ENCODE peak calls at places on chromosomes 6 and 20, in ten cellular contexts. One of them, this sample, is unnamed.
A peak's percentile ranks its signal among the peaks of the same experiment; 100 is the strongest.

GRCh38 chr6:118933855-118934460 is 1.0 kb downstream of the MCM9 start:
- DNase-seq in SJSA1: no peak
- DNase-seq in epithelial cell of esophagus: no peak
- DNase-seq in osteoblast: no peak
- DNase-seq in NB4: no peak
- DNase-seq in thyroid gland: no peak
- DNase-seq in GM23248: no peak
- DNase-seq in astrocyte of the cerebellum: no peak
- DNase-seq in naive thymus-derived CD4-positive, alpha-beta T cell: no peak
- DNase-seq in cardiac fibroblast: no peak
- DNase-seq in this sample: no peak

GRCh38 chr6:16897669-16898068 is 136.4 kb upstream of the ATXN1 start:
- DNase-seq in osteoblast: no peak
- DNase-seq in naive thymus-derived CD4-positive, alpha-beta T cell: no peak
- DNase-seq in thyroid gland: no peak
- DNase-seq in cardiac fibroblast: no peak
- DNase-seq in epithelial cell of esophagus: no peak
- DNase-seq in astrocyte of the cerebellum: no peak
- DNase-seq in SJSA1: no peak
- DNase-seq in NB4: no peak
- DNase-seq in GM23248: no peak
- DNase-seq in this sample: no peak

GRCh38 chr20:36861875-36862801 is 13.8 kb upstream of the TLDC2 start:
- DNase-seq in cardiac fibroblast: peak; percentile 90
- DNase-seq in epithelial cell of esophagus: peak; percentile 99
- DNase-seq in thyroid gland: peak; percentile 80
- DNase-seq in naive thymus-derived CD4-positive, alpha-beta T cell: no peak
- DNase-seq in GM23248: peak; percentile 95
- DNase-seq in astrocyte of the cerebellum: no peak
- DNase-seq in osteoblast: peak; percentile 99
- DNase-seq in NB4: no peak
- DNase-seq in SJSA1: peak; percentile 90
- DNase-seq in this sample: peak; percentile 98

GRCh38 chr6:135067891-135068290 is 13.3 kb upstream of the HBS1L start:
- DNase-seq in NB4: no peak
- DNase-seq in epithelial cell of esophagus: no peak
- DNase-seq in GM23248: no peak
- DNase-seq in cardiac fibroblast: no peak
- DNase-seq in naive thymus-derived CD4-positive, alpha-beta T cell: no peak
- DNase-seq in osteoblast: no peak
- DNase-seq in astrocyte of the cerebellum: no peak
- DNase-seq in thyroid gland: no peak
- DNase-seq in SJSA1: no peak
- DNase-seq in this sample: no peak

GRCh38 chr6:87391334-87391733 is 16.4 kb upstream of the CFAP206 start:
- DNase-seq in NB4: peak; percentile 68
- DNase-seq in epithelial cell of esophagus: peak; percentile 56
- DNase-seq in thyroid gland: no peak
- DNase-seq in SJSA1: no peak
- DNase-seq in cardiac fibroblast: peak; percentile 44
- DNase-seq in osteoblast: no peak
- DNase-seq in astrocyte of the cerebellum: no peak
- DNase-seq in GM23248: peak; percentile 51
- DNase-seq in naive thymus-derived CD4-positive, alpha-beta T cell: no peak
- DNase-seq in this sample: no peak

GRCh38 chr6:40251609-40252008 is 317.3 kb upstream of the MOCS1 start:
- DNase-seq in thyroid gland: peak; percentile 47
- DNase-seq in osteoblast: no peak
- DNase-seq in cardiac fibroblast: no peak
- DNase-seq in GM23248: no peak
- DNase-seq in astrocyte of the cerebellum: no peak
- DNase-seq in SJSA1: no peak
- DNase-seq in epithelial cell of esophagus: no peak
- DNase-seq in NB4: no peak
- DNase-seq in naive thymus-derived CD4-positive, alpha-beta T cell: no peak
- DNase-seq in this sample: no peak

GRCh38 chr20:46151936-46152335 is 33.8 kb downstream of the CD40 start:
- DNase-seq in SJSA1: no peak
- DNase-seq in NB4: peak; percentile 34
- DNase-seq in cardiac fibroblast: no peak
- DNase-seq in thyroid gland: no peak
- DNase-seq in naive thymus-derived CD4-positive, alpha-beta T cell: no peak
- DNase-seq in astrocyte of the cerebellum: no peak
- DNase-seq in osteoblast: peak; percentile 51
- DNase-seq in GM23248: no peak
- DNase-seq in epithelial cell of esophagus: no peak
- DNase-seq in this sample: no peak

GRCh38 chr6:166936079-166936787 is 20.1 kb downstream of the RNASET2 start:
- DNase-seq in cardiac fibroblast: no peak
- DNase-seq in NB4: peak; percentile 93
- DNase-seq in GM23248: no peak
- DNase-seq in osteoblast: no peak
- DNase-seq in astrocyte of the cerebellum: no peak
- DNase-seq in naive thymus-derived CD4-positive, alpha-beta T cell: no peak
- DNase-seq in SJSA1: no peak
- DNase-seq in epithelial cell of esophagus: no peak
- DNase-seq in thyroid gland: no peak
- DNase-seq in this sample: no peak

GRCh38 chr20:63002511-63002910 is 4.3 kb downstream of the BHLHE23 start:
- DNase-seq in NB4: no peak
- DNase-seq in naive thymus-derived CD4-positive, alpha-beta T cell: no peak
- DNase-seq in cardiac fibroblast: no peak
- DNase-seq in thyroid gland: no peak
- DNase-seq in GM23248: no peak
- DNase-seq in astrocyte of the cerebellum: no peak
- DNase-seq in epithelial cell of esophagus: peak; percentile 47
- DNase-seq in osteoblast: no peak
- DNase-seq in SJSA1: no peak
- DNase-seq in this sample: no peak

DNA sequence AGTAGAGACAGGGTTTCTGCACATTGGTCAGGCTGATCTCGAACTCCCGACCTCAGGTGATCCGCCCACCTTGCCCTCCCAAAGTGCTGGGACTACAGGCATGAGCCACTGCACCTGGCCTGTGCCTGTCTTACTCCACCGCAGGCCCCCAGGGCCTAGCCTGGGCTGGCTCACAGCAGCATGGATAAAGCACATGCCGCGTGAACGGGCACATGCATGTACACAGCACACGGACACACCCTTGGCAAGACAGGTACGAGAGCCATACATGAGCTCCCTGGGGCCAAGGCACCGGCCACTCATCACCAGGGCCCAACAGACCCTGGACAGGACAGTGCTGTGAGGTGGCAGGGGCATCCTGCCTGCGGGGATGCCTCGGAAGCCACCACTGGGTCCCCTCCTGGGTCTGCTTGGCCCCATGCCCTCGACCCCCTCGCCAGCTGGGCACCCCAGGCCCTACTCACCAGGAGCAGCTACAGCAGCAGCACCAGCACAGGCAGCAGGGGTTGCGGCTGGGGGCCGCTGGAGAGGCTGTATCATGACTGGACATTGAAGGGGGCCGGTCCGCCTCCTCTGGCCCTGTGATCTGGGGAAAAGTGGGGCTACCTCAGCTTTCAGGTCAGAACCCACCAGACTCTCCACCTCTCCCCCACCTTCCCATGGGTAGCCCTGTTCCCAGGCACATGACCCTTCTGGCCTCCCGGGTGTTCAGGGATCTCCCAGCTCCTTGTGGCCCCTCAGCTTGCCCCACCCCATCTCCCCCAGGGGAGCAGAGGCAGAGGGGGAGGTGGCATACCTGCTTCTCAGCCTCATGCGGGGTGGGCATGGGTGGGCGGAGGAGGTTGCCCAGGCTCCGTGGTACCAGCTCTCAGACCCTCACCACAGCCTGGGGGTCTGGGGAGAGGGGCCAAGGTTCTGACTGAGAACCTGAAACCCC is 3.0 kb downstream of the RGS19 start:
- DNase-seq in cardiac fibroblast: no peak
- DNase-seq in naive thymus-derived CD4-positive, alpha-beta T cell: no peak
- DNase-seq in SJSA1: no peak
- DNase-seq in NB4: no peak
- DNase-seq in astrocyte of the cerebellum: no peak
- DNase-seq in osteoblast: no peak
- DNase-seq in epithelial cell of esophagus: no peak
- DNase-seq in thyroid gland: no peak
- DNase-seq in GM23248: no peak
- DNase-seq in this sample: no peak
- H3K4me3 ChIP-seq in cardiac fibroblast: no peak overlapping the region
- H3K4me3 ChIP-seq in naive thymus-derived CD4-positive, alpha-beta T cell: peak overlapping the region; percentile 89
- H3K4me3 ChIP-seq in SJSA1: no peak overlapping the region
- H3K4me3 ChIP-seq in NB4: peak overlapping the region; percentile 79
- H3K4me3 ChIP-seq in astrocyte of the cerebellum: no peak overlapping the region
- H3K4me3 ChIP-seq in osteoblast: no peak overlapping the region
- H3K4me3 ChIP-seq in epithelial cell of esophagus: no peak overlapping the region
- H3K4me3 ChIP-seq in thyroid gland: no peak overlapping the region
- H3K4me3 ChIP-seq in GM23248: no peak overlapping the region
- H3K4me3 ChIP-seq in this sample: no peak overlapping the region

GRCh38 chr6:68559052-68559451 is 76.0 kb upstream of the ADGRB3 start:
- DNase-seq in thyroid gland: no peak
- DNase-seq in NB4: peak; percentile 20
- DNase-seq in naive thymus-derived CD4-positive, alpha-beta T cell: no peak
- DNase-seq in astrocyte of the cerebellum: peak; percentile 13
- DNase-seq in cardiac fibroblast: no peak
- DNase-seq in epithelial cell of esophagus: no peak
- DNase-seq in GM23248: no peak
- DNase-seq in SJSA1: no peak
- DNase-seq in osteoblast: no peak
- DNase-seq in this sample: no peak
- H3K4me3 ChIP-seq in thyroid gland: no peak overlapping the region
- H3K4me3 ChIP-seq in NB4: no peak overlapping the region
- H3K4me3 ChIP-seq in naive thymus-derived CD4-positive, alpha-beta T cell: no peak overlapping the region
- H3K4me3 ChIP-seq in astrocyte of the cerebellum: no peak overlapping the region
- H3K4me3 ChIP-seq in cardiac fibroblast: no peak overlapping the region
- H3K4me3 ChIP-seq in epithelial cell of esophagus: no peak overlapping the region
- H3K4me3 ChIP-seq in GM23248: no peak overlapping the region
- H3K4me3 ChIP-seq in SJSA1: no peak overlapping the region
- H3K4me3 ChIP-seq in osteoblast: no peak overlapping the region
- H3K4me3 ChIP-seq in this sample: no peak overlapping the region

GRCh38 chr6:159979136-159979874 is 10.4 kb downstream of the IGF2R start:
- DNase-seq in naive thymus-derived CD4-positive, alpha-beta T cell: no peak
- DNase-seq in thyroid gland: no peak
- DNase-seq in SJSA1: peak; percentile 71
- DNase-seq in cardiac fibroblast: peak; percentile 82
- DNase-seq in osteoblast: no peak
- DNase-seq in astrocyte of the cerebellum: no peak
- DNase-seq in epithelial cell of esophagus: peak; percentile 88
- DNase-seq in NB4: peak; percentile 98
- DNase-seq in GM23248: peak; percentile 78
- DNase-seq in this sample: no peak

GRCh38 chr6:159977242-159978214 is 8.6 kb downstream of the IGF2R start:
- DNase-seq in cardiac fibroblast: peak; percentile 74
- DNase-seq in astrocyte of the cerebellum: no peak
- DNase-seq in osteoblast: no peak
- DNase-seq in GM23248: peak; percentile 51
- DNase-seq in naive thymus-derived CD4-positive, alpha-beta T cell: no peak
- DNase-seq in NB4: no peak
- DNase-seq in SJSA1: no peak
- DNase-seq in epithelial cell of esophagus: no peak
- DNase-seq in thyroid gland: no peak
- DNase-seq in this sample: peak; percentile 82

GRCh38 chr6:159980474-159980873 is 11.6 kb downstream of the IGF2R start:
- DNase-seq in SJSA1: no peak
- DNase-seq in GM23248: no peak
- DNase-seq in astrocyte of the cerebellum: no peak
- DNase-seq in naive thymus-derived CD4-positive, alpha-beta T cell: no peak
- DNase-seq in cardiac fibroblast: no peak
- DNase-seq in epithelial cell of esophagus: no peak
- DNase-seq in NB4: no peak
- DNase-seq in thyroid gland: no peak
- DNase-seq in osteoblast: no peak
- DNase-seq in this sample: no peak

GRCh38 chr6:159976844-159977241 is 8.0 kb downstream of the IGF2R start:
- DNase-seq in astrocyte of the cerebellum: no peak
- DNase-seq in GM23248: no peak
- DNase-seq in osteoblast: no peak
- DNase-seq in SJSA1: no peak
- DNase-seq in cardiac fibroblast: no peak
- DNase-seq in epithelial cell of esophagus: no peak
- DNase-seq in NB4: no peak
- DNase-seq in naive thymus-derived CD4-positive, alpha-beta T cell: no peak
- DNase-seq in thyroid gland: no peak
- DNase-seq in this sample: peak; percentile 22

GRCh38 chr6:159978291-159979135 is 9.6 kb downstream of the IGF2R start:
- DNase-seq in epithelial cell of esophagus: peak; percentile 67
- DNase-seq in osteoblast: no peak
- DNase-seq in SJSA1: no peak
- DNase-seq in thyroid gland: no peak
- DNase-seq in cardiac fibroblast: no peak
- DNase-seq in astrocyte of the cerebellum: no peak
- DNase-seq in naive thymus-derived CD4-positive, alpha-beta T cell: no peak
- DNase-seq in GM23248: no peak
- DNase-seq in NB4: no peak
- DNase-seq in this sample: peak; percentile 48
- H3K4me3 ChIP-seq in epithelial cell of esophagus: no peak overlapping the region
- H3K4me3 ChIP-seq in osteoblast: no peak overlapping the region
- H3K4me3 ChIP-seq in SJSA1: no peak overlapping the region
- H3K4me3 ChIP-seq in thyroid gland: no peak overlapping the region
- H3K4me3 ChIP-seq in cardiac fibroblast: no peak overlapping the region
- H3K4me3 ChIP-seq in astrocyte of the cerebellum: no peak overlapping the region
- H3K4me3 ChIP-seq in naive thymus-derived CD4-positive, alpha-beta T cell: no peak overlapping the region
- H3K4me3 ChIP-seq in GM23248: no peak overlapping the region
- H3K4me3 ChIP-seq in NB4: peak overlapping the region; percentile 39
- H3K4me3 ChIP-seq in this sample: no peak overlapping the region

GRCh38 chr6:157017022-157017421 is 239.8 kb downstream of the ARID1B start:
- DNase-seq in osteoblast: no peak
- DNase-seq in cardiac fibroblast: no peak
- DNase-seq in GM23248: no peak
- DNase-seq in SJSA1: no peak
- DNase-seq in naive thymus-derived CD4-positive, alpha-beta T cell: no peak
- DNase-seq in astrocyte of the cerebellum: no peak
- DNase-seq in thyroid gland: no peak
- DNase-seq in epithelial cell of esophagus: no peak
- DNase-seq in NB4: no peak
- DNase-seq in this sample: no peak

GRCh38 chr6:157020398-157021266 is 243.5 kb downstream of the ARID1B start:
- DNase-seq in GM23248: peak; percentile 83
- DNase-seq in epithelial cell of esophagus: peak; percentile 54
- DNase-seq in astrocyte of the cerebellum: no peak
- DNase-seq in SJSA1: peak; percentile 72
- DNase-seq in osteoblast: peak; percentile 92
- DNase-seq in cardiac fibroblast: peak; percentile 68
- DNase-seq in thyroid gland: peak; percentile 50
- DNase-seq in NB4: peak; percentile 88
- DNase-seq in naive thymus-derived CD4-positive, alpha-beta T cell: no peak
- DNase-seq in this sample: no peak

GRCh38 chr6:157017861-157018260 is 240.7 kb downstream of the ARID1B start:
- DNase-seq in epithelial cell of esophagus: peak; percentile 40
- DNase-seq in astrocyte of the cerebellum: no peak
- DNase-seq in thyroid gland: peak; percentile 51
- DNase-seq in cardiac fibroblast: no peak
- DNase-seq in NB4: peak; percentile 34
- DNase-seq in osteoblast: no peak
- DNase-seq in naive thymus-derived CD4-positive, alpha-beta T cell: no peak
- DNase-seq in GM23248: peak; percentile 48
- DNase-seq in SJSA1: no peak
- DNase-seq in this sample: no peak

GRCh38 chr6:157019733-157020132 is 242.6 kb downstream of the ARID1B start:
- DNase-seq in cardiac fibroblast: no peak
- DNase-seq in GM23248: peak; percentile 36
- DNase-seq in epithelial cell of esophagus: no peak
- DNase-seq in NB4: peak; percentile 59
- DNase-seq in osteoblast: peak; percentile 65
- DNase-seq in SJSA1: peak; percentile 24
- DNase-seq in naive thymus-derived CD4-positive, alpha-beta T cell: no peak
- DNase-seq in astrocyte of the cerebellum: no peak
- DNase-seq in thyroid gland: no peak
- DNase-seq in this sample: no peak

GRCh38 chr6:157019115-157019628 is 242.0 kb downstream of the ARID1B start:
- DNase-seq in cardiac fibroblast: no peak
- DNase-seq in osteoblast: no peak
- DNase-seq in epithelial cell of esophagus: no peak
- DNase-seq in SJSA1: peak; percentile 14
- DNase-seq in astrocyte of the cerebellum: no peak
- DNase-seq in thyroid gland: no peak
- DNase-seq in GM23248: no peak
- DNase-seq in naive thymus-derived CD4-positive, alpha-beta T cell: no peak
- DNase-seq in NB4: peak; percentile 44
- DNase-seq in this sample: no peak
- H3K4me3 ChIP-seq in cardiac fibroblast: no peak overlapping the region
- H3K4me3 ChIP-seq in osteoblast: no peak overlapping the region
- H3K4me3 ChIP-seq in epithelial cell of esophagus: no peak overlapping the region
- H3K4me3 ChIP-seq in SJSA1: no peak overlapping the region
- H3K4me3 ChIP-seq in astrocyte of the cerebellum: no peak overlapping the region
- H3K4me3 ChIP-seq in thyroid gland: no peak overlapping the region
- H3K4me3 ChIP-seq in GM23248: no peak overlapping the region
- H3K4me3 ChIP-seq in naive thymus-derived CD4-positive, alpha-beta T cell: peak overlapping the region; percentile 11
- H3K4me3 ChIP-seq in NB4: no peak overlapping the region
- H3K4me3 ChIP-seq in this sample: no peak overlapping the region